ENCODE peak calls at places on chromosomes 3 and 15, in five cellular contexts. M is H1; V is GM23248; H is aorta; I is CD4-positive, CD25-positive, alpha-beta regulatory T cell. O is an unnamed sample.

GRCh38 chr3:161208931-161209330 is 12.2 kb upstream of the NMD3 start:
- DNase-seq in M (no peak), V (no peak), H (no peak), I (no peak), O (no peak)

GRCh38 chr15:80379671-80380070 is 24.5 kb upstream of the ARNT2 start:
- DNase-seq in M (no peak), V (no peak), H (no peak), I (no peak), O (no peak)

GRCh38 chr3:167733961-167734497 is 663 bp downstream of the PDCD10 start:
- DNase-seq in M (no peak), V (peak; percentile 58), H (no peak), I (no peak), O (no peak)

GRCh38 chr3:126015075-126015474 is 46.1 kb downstream of the ROPN1B start:
- DNase-seq in M (no peak), V (no peak), H (no peak), I (no peak), O (no peak)

GRCh38 chr3:181899702-181900101 is 188.0 kb downstream of the SOX2 start:
- DNase-seq in M (no peak), V (no peak), H (no peak), I (no peak), O (no peak)

GRCh38 chr3:148730676-148731075 is 33.0 kb downstream of the AGTR1 start:
- DNase-seq in M (no peak), V (no peak), H (no peak), I (no peak), O (no peak)

GRCh38 chr3:145915787-145916186 is 245.2 kb downstream of the PLOD2 start:
- DNase-seq in M (no peak), V (no peak), H (no peak), I (no peak), O (no peak)

GRCh38 chr3:157311633-157312365 is 124.9 kb upstream of the PTX3 start:
- DNase-seq in M (no peak), V (peak; percentile 88), H (no peak), I (no peak), O (no peak)

DNA sequence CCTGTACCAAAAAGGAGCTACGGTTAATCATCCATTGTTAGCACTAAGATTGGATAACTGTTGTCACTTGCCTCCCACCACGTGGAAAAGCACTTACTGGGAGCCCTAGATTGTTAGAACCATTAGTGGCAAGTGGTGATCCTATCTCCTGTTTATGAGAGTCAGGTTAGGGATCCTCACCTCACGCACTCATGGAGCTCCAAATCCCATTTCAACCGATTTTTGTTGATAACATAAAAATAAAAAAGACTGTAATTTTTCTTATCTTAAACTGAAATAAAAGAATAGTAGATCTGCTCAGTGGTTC is 952 bp downstream of the ZNF770 start:
- DNase-seq in M (no peak), V (peak; percentile 38), H (no peak), I (no peak), O (no peak)
- H3K27ac ChIP-seq in M (no peak overlapping the region), V (peak overlapping the region; percentile 96), H (no peak overlapping the region), I (peak overlapping the region; percentile 88), O (no peak overlapping the region)

DNA sequence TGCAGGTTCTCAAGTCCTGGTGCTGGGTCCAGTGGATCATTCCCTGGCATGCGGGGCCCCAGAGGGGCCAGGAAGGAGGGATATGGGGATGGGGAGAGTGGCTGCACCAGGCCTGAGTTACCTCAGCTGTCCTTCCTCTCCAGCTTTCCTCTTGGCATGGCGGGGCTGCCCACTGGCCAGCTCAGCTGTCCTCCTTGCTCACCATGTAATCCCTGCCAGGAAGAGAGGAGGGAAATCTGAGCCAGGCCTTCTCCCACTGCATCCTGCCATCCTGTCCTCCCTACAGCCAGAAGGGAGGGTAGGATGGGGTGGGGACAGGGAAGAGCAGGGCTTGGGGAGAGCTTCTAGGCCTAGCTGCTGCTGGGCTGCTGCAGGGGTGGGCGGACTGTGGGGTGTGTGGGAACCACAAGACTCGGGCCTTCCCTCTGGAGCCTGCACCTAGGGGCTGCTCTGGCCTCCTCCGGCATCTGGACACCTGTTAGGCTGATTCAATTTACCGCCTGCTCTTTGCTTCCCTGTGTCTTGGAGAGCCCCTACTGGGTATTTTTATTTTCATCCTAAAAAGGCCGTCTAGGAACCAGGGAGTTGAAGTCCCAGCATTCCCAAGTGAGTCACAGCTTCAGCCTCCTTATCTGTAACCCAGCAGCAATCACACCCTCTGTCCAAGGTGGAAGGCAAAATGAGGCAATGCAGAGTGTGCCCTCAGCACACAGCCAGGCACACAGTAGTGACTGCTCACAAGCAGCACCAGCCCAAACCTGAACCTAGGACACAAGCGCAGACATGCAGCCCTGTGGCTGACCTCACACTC is 13.0 kb upstream of the KY start:
- DNase-seq in M (no peak), V (peak; percentile 64), H (peak; percentile 73), I (no peak), O (no peak)
- H3K27ac ChIP-seq in M (no peak overlapping the region), V (no peak overlapping the region), H (peak overlapping the region; percentile 43), I (no peak overlapping the region), O (no peak overlapping the region)

DNA sequence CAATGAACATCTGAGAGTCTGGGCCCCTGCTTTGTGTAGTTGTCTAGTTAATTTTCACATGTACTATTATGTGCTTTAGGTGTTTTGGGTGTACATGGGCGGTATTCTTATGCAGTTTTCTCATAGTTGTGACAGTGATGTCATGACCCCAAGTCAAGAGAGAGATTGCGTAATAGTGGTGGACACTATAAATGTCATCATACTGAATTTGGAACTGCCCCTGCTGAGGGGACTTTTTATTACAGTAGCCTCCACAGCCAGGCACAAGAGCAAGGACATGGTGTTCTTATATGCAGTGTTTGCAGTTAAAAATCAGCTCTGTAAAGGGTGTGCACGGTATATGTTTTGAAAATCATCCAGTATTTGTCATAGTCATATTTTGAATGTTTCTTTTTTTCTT is 29.5 kb downstream of the ABHD2 start:
- DNase-seq in M (no peak), V (no peak), H (no peak), I (no peak), O (no peak)
- H3K27ac ChIP-seq in M (no peak overlapping the region), V (no peak overlapping the region), H (peak overlapping the region; percentile 75), I (no peak overlapping the region), O (no peak overlapping the region)

GRCh38 chr3:30597131-30597768 is 9.2 kb upstream of the TGFBR2 start:
- DNase-seq in M (no peak), V (peak; percentile 82), H (no peak), I (no peak), O (no peak)

GRCh38 chr3:30597769-30598134 is 8.6 kb upstream of the TGFBR2 start:
- DNase-seq in M (no peak), V (no peak), H (no peak), I (no peak), O (no peak)

GRCh38 chr3:30598663-30599545 is 7.5 kb upstream of the TGFBR2 start:
- DNase-seq in M (no peak), V (no peak), H (no peak), I (peak; percentile 25), O (no peak)

GRCh38 chr3:30600572-30600971 is 5.8 kb upstream of the TGFBR2 start:
- DNase-seq in M (no peak), V (no peak), H (no peak), I (no peak), O (no peak)

DNA sequence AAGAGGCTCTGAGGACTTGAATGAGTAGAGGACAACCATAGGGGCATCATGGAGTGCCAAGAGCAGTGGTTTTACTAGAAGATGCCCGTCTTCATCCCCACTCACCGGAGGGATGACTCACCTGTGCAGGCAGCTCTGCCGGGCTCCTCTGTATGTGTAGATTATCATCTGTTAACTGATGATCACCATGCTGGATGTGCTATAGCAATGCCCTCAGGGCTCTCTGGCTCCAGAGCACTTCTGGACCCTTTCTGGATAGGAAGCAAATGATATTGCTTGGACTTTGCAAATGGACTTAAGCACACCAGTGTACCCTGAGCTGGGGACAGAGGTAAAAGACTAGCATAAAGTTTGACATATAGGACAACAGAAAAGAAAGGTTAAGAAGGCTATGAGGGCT is 10.2 kb upstream of the TGFBR2 start:
- DNase-seq in M (no peak), V (peak; percentile 35), H (no peak), I (no peak), O (no peak)
- H3K27ac ChIP-seq in M (no peak overlapping the region), V (no peak overlapping the region), H (no peak overlapping the region), I (no peak overlapping the region), O (no peak overlapping the region)

O was measured in CD4-positive, alpha-beta T cell.